ENCODE peak calls at places on chromosome 3, in five cellular contexts. L is K562, N is A549, Q is heart right ventricle, A is lower leg skin. G is an unnamed sample.

GRCh38 chr3:38567498-38567897 is 71.4 kb downstream of the EXOG start:
- DNase-seq in L (no peak), N (no peak), Q (no peak), A (no peak), G (no peak)

GRCh38 chr3:5428607-5429516 is 241.4 kb downstream of the EDEM1 start:
- DNase-seq in L (peak), N (no peak), Q (no peak), A (no peak), G (no peak)

GRCh38 chr3:155619118-155619915 is 125.6 kb downstream of the PLCH1 start:
- DNase-seq in L (no peak), N (no peak), Q (no peak), A (no peak), G (no peak)

GRCh38 chr3:128149632-128150031 is 3.6 kb upstream of the EEFSEC start:
- DNase-seq in L (no peak), N (no peak), Q (no peak), A (no peak), G (no peak)

GRCh38 chr3:10524799-10525301 is 19.5 kb upstream of the ATP2B2 start:
- DNase-seq in L (no peak), N (no peak), Q (no peak), A (no peak), G (no peak)

GRCh38 chr3:15899438-15899837 is 101.7 kb upstream of the ANKRD28 start:
- DNase-seq in L (peak), N (peak), Q (no peak), A (no peak), G (no peak)

GRCh38 chr3:186526256-186526606 is 17.9 kb downstream of the CRYGS start:
- DNase-seq in L (no peak), N (no peak), Q (no peak), A (no peak), G (no peak)

GRCh38 chr3:46096336-46096735 is 69.1 kb upstream of the XCR1 start:
- DNase-seq in L (no peak), N (no peak), Q (no peak), A (no peak), G (no peak)

GRCh38 chr3:27880969-27881892 is 159.1 kb upstream of the EOMES start:
- DNase-seq in L (no peak), N (no peak), Q (no peak), A (no peak), G (no peak)

GRCh38 chr3:41277790-41278465 is 78.6 kb downstream of the CTNNB1 start:
- DNase-seq in L (no peak), N (no peak), Q (no peak), A (no peak), G (no peak)

GRCh38 chr3:181730364-181730763 is 18.6 kb downstream of the SOX2 start:
- DNase-seq in L (no peak), N (no peak), Q (no peak), A (no peak), G (no peak)

GRCh38 chr3:178043084-178043483 is 493.2 kb upstream of the KCNMB2 start:
- DNase-seq in L (no peak), N (no peak), Q (no peak), A (no peak), G (no peak)

GRCh38 chr3:47850062-47850802 is 47.3 kb downstream of the DHX30 start:
- DNase-seq in L (peak), N (peak), Q (no peak), A (no peak), G (no peak)

GRCh38 chr3:172666181-172666872 is 44.5 kb downstream of the NCEH1 start:
- DNase-seq in L (no peak), N (no peak), Q (no peak), A (no peak), G (no peak)

GRCh38 chr3:131174752-131175151 is 148.1 kb downstream of the NEK11 start:
- DNase-seq in L (no peak), N (no peak), Q (no peak), A (no peak), G (no peak)

GRCh38 chr3:180615954-180616353 is 14.0 kb downstream of the TTC14 start:
- DNase-seq in L (no peak), N (no peak), Q (no peak), A (no peak), G (no peak)

GRCh38 chr3:39748002-39748401 is 61.4 kb upstream of the MYRIP start:
- DNase-seq in L (no peak), N (no peak), Q (no peak), A (no peak), G (no peak)

GRCh38 chr3:43296565-43296964 is 10.2 kb downstream of the SNRK start:
- DNase-seq in L (peak), N (no peak), Q (no peak), A (peak), G (no peak)

GRCh38 chr3:172673210-172673679 is 37.6 kb downstream of the NCEH1 start:
- DNase-seq in L (peak), N (peak), Q (peak), A (no peak), G (no peak)

GRCh38 chr3:64011685-64012084 is 11.6 kb downstream of the PSMD6 start:
- DNase-seq in L (peak), N (no peak), Q (no peak), A (no peak), G (no peak)

DNA sequence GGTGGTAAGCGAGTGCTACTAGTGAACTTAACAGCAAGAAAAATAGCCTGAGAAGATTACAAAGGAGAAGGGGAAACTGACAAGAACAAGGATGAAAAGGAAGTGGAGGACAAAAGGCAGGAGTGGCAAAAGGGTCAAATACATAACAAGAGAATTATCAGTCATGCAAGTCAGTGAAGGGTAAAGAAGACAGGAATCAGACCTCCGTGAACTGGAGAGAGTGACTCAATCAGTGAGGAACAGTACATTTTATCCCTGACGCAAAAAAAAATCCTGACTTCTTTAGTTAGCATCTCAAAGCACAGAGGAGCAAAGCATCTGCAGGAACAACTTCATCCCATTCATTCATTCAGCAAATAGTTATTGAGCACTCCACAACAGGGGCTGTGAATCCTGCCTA is 97.8 kb downstream of the SST start:
- DNase-seq in L (no peak), N (no peak), Q (no peak), A (no peak), G (no peak)
- H3K4me3 ChIP-seq in L (no peak), N (no peak), Q (no peak), A (no peak), G (no peak)

DNA sequence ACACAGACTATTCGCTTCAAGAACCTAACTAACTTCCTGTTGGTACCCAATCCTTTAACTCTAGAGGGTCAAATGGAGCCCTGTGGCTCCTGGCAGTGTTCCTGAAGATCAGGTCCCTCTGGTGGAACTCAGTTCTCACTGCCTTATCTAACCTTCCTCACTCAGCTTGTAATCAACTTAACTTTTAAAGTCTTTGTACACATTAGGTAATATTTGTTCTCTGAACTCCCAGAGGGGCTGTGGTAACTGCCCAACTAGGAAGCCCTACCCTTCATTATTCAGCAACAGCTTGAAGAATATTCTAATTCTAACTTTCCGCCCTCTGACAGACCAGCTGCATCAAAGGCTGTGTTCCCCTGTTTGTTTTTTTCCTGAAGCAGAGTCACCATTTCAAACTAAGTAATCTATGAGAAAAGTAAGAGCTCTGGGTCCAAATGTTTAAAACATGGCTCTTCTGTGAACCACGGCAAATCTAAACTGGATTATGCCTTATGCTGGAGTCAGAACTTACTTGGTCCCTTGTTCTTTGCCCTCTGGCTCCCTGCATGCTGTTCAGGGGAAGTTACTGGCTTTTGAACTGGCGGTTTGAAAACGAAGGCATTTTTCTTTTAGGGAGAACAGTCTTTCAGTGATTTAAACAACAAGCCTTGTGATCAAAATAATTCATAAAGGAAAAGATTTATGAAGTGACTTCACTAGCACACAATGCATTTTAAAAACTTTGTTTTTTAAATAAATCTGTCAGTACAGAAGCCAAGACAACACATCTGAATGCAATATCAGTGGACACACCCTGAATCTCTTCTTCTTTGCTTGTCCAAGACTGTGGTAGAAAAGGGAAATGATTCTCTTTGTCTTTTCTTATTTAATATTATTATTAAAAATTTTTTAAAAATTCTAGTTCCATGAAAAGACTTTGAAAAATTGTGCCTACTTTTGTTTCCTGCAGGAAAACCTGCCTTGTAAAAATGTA is 365.6 kb downstream of the TIGIT start:
- DNase-seq in L (no peak), N (no peak), Q (no peak), A (no peak), G (no peak)
- TF ChIP-seq CTCF in L (no peak), N (no peak), Q (peak), A (no peak), G (no peak)

DNA sequence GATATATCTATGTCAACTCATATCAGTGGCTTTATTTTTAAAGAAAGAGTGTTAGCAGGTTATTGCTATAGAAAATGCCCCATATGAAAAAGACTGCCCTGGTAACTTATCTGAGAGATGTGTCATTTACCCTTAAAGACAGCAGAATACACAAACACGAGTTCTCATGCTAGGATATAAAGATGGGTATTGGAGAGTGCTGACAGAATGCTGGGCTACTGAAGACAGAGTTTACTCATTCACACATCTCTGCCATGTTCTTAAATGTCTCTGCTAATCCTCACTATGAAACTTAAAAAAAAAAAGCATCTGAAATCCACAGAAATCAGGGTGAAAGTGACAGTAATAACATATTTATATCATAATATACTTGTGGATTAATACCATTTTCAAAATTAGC is 126.7 kb downstream of the FOXP1 start:
- DNase-seq in L (no peak), N (no peak), Q (no peak), A (no peak), G (no peak)
- H3K4me3 ChIP-seq in L (no peak), N (no peak), Q (no peak), A (no peak), G (no peak)

GRCh38 chr3:125045965-125046364 is 9.8 kb downstream of the HEG1 start:
- DNase-seq in L (no peak), N (no peak), Q (no peak), A (no peak), G (no peak)
- TF ChIP-seq CTCF in L (no peak), N (no peak), Q (no peak), A (no peak), G (no peak)